ENCODE peak calls at places on chromosome 9, in nine cellular contexts. One of them, this sample, is unnamed. For H3K9me3, the result is how much of the 10 kb centered on the place peaks cover.

GRCh38 chr9:131140550-131140949 is 15.2 kb downstream of the NUP214 start:
- DNase-seq in upper lobe of right lung: no peak
- DNase-seq in PC-3: no peak
- DNase-seq in H9: no peak
- DNase-seq in upper lobe of left lung: no peak
- DNase-seq in AG04450: no peak
- DNase-seq in H1: no peak
- DNase-seq in SK-N-SH: no peak
- DNase-seq in cardiac muscle cell: no peak
- DNase-seq in this sample: no peak

GRCh38 chr9:83526901-83527300 is 11.3 kb downstream of the FRMD3 start:
- DNase-seq in upper lobe of left lung: no peak
- DNase-seq in upper lobe of right lung: no peak
- DNase-seq in SK-N-SH: no peak
- DNase-seq in AG04450: no peak
- DNase-seq in PC-3: no peak
- DNase-seq in H1: no peak
- DNase-seq in cardiac muscle cell: no peak
- DNase-seq in H9: no peak
- DNase-seq in this sample: peak

GRCh38 chr9:91101598-91102168 is 260.0 kb downstream of the AUH start:
- DNase-seq in upper lobe of right lung: no peak
- DNase-seq in upper lobe of left lung: no peak
- DNase-seq in cardiac muscle cell: no peak
- DNase-seq in H1: no peak
- DNase-seq in PC-3: no peak
- DNase-seq in H9: no peak
- DNase-seq in SK-N-SH: no peak
- DNase-seq in AG04450: no peak
- DNase-seq in this sample: no peak

GRCh38 chr9:98374385-98375051 is 119.1 kb upstream of the TBC1D2 start:
- DNase-seq in PC-3: peak
- DNase-seq in H1: no peak
- DNase-seq in upper lobe of left lung: no peak
- DNase-seq in H9: no peak
- DNase-seq in upper lobe of right lung: no peak
- DNase-seq in AG04450: peak
- DNase-seq in SK-N-SH: no peak
- DNase-seq in cardiac muscle cell: peak
- DNase-seq in this sample: no peak

GRCh38 chr9:88747768-88748167 is 212.8 kb downstream of the NXNL2 start:
- DNase-seq in upper lobe of left lung: no peak
- DNase-seq in H9: peak
- DNase-seq in H1: no peak
- DNase-seq in PC-3: peak
- DNase-seq in cardiac muscle cell: peak
- DNase-seq in SK-N-SH: no peak
- DNase-seq in upper lobe of right lung: no peak
- DNase-seq in AG04450: no peak
- DNase-seq in this sample: peak

GRCh38 chr9:75616841-75617566 is 273.5 kb upstream of the PCSK5 start:
- DNase-seq in AG04450: no peak
- DNase-seq in cardiac muscle cell: no peak
- DNase-seq in H9: no peak
- DNase-seq in upper lobe of left lung: no peak
- DNase-seq in SK-N-SH: no peak
- DNase-seq in H1: no peak
- DNase-seq in PC-3: no peak
- DNase-seq in upper lobe of right lung: no peak
- DNase-seq in this sample: no peak

GRCh38 chr9:112750111-112750766 is at the start of gene SNX30:
- DNase-seq in H9: peak
- DNase-seq in cardiac muscle cell: peak
- DNase-seq in upper lobe of left lung: peak
- DNase-seq in PC-3: peak
- DNase-seq in SK-N-SH: peak
- DNase-seq in AG04450: peak
- DNase-seq in H1: peak
- DNase-seq in upper lobe of right lung: peak
- DNase-seq in this sample: peak

GRCh38 chr9:135555203-135555602 is 6.4 kb upstream of the PAEP start:
- DNase-seq in upper lobe of left lung: no peak
- DNase-seq in AG04450: no peak
- DNase-seq in SK-N-SH: no peak
- DNase-seq in H9: no peak
- DNase-seq in H1: no peak
- DNase-seq in upper lobe of right lung: peak
- DNase-seq in PC-3: peak
- DNase-seq in cardiac muscle cell: no peak
- DNase-seq in this sample: no peak

GRCh38 chr9:89779816-89780215 is 175.0 kb downstream of the GADD45G start:
- DNase-seq in upper lobe of left lung: no peak
- DNase-seq in upper lobe of right lung: no peak
- DNase-seq in H9: no peak
- DNase-seq in cardiac muscle cell: no peak
- DNase-seq in SK-N-SH: no peak
- DNase-seq in H1: no peak
- DNase-seq in PC-3: no peak
- DNase-seq in AG04450: no peak
- DNase-seq in this sample: no peak

GRCh38 chr9:84597131-84597530 is 72.4 kb upstream of the NTRK2 start:
- DNase-seq in H9: no peak
- DNase-seq in cardiac muscle cell: no peak
- DNase-seq in SK-N-SH: no peak
- DNase-seq in AG04450: no peak
- DNase-seq in PC-3: no peak
- DNase-seq in upper lobe of right lung: no peak
- DNase-seq in upper lobe of left lung: no peak
- DNase-seq in H1: no peak
- DNase-seq in this sample: no peak

GRCh38 chr9:86843182-86843581 is 104.1 kb downstream of the GAS1 start:
- DNase-seq in H9: no peak
- DNase-seq in AG04450: no peak
- DNase-seq in cardiac muscle cell: peak
- DNase-seq in PC-3: no peak
- DNase-seq in H1: no peak
- DNase-seq in upper lobe of right lung: no peak
- DNase-seq in upper lobe of left lung: no peak
- DNase-seq in SK-N-SH: peak
- DNase-seq in this sample: peak

GRCh38 chr9:129126789-129127618 is 15.8 kb downstream of the PTPA start:
- DNase-seq in upper lobe of right lung: no peak
- DNase-seq in cardiac muscle cell: no peak
- DNase-seq in H1: peak
- DNase-seq in upper lobe of left lung: no peak
- DNase-seq in SK-N-SH: peak
- DNase-seq in AG04450: no peak
- DNase-seq in PC-3: no peak
- DNase-seq in H9: peak
- DNase-seq in this sample: peak

GRCh38 chr9:109482391-109482916 is 15.7 kb downstream of the PTPN3 start:
- DNase-seq in PC-3: no peak
- DNase-seq in H9: no peak
- DNase-seq in SK-N-SH: no peak
- DNase-seq in cardiac muscle cell: no peak
- DNase-seq in upper lobe of right lung: no peak
- DNase-seq in upper lobe of left lung: no peak
- DNase-seq in AG04450: no peak
- DNase-seq in H1: no peak
- DNase-seq in this sample: no peak

GRCh38 chr9:121222524-121223171 is 21.0 kb upstream of the RAB14 start:
- DNase-seq in AG04450: no peak
- DNase-seq in SK-N-SH: peak
- DNase-seq in H1: no peak
- DNase-seq in PC-3: peak
- DNase-seq in cardiac muscle cell: peak
- DNase-seq in upper lobe of left lung: no peak
- DNase-seq in H9: no peak
- DNase-seq in upper lobe of right lung: no peak
- DNase-seq in this sample: peak

GRCh38 chr9:120914953-120915352 is 11.6 kb downstream of the TRAF1 start:
- DNase-seq in cardiac muscle cell: no peak
- DNase-seq in upper lobe of left lung: no peak
- DNase-seq in H9: no peak
- DNase-seq in AG04450: no peak
- DNase-seq in SK-N-SH: no peak
- DNase-seq in H1: no peak
- DNase-seq in upper lobe of right lung: no peak
- DNase-seq in PC-3: peak
- DNase-seq in this sample: no peak

GRCh38 chr9:102483666-102484065 is 511.5 kb upstream of the CYLC2 start:
- DNase-seq in upper lobe of right lung: no peak
- DNase-seq in H1: no peak
- DNase-seq in AG04450: no peak
- DNase-seq in PC-3: no peak
- DNase-seq in upper lobe of left lung: no peak
- DNase-seq in SK-N-SH: no peak
- DNase-seq in H9: no peak
- DNase-seq in cardiac muscle cell: no peak
- DNase-seq in this sample: no peak

GRCh38 chr9:102479191-102479590 is 515.9 kb upstream of the CYLC2 start:
- DNase-seq in upper lobe of left lung: no peak
- DNase-seq in SK-N-SH: no peak
- DNase-seq in PC-3: peak
- DNase-seq in H9: no peak
- DNase-seq in cardiac muscle cell: no peak
- DNase-seq in H1: no peak
- DNase-seq in upper lobe of right lung: no peak
- DNase-seq in AG04450: no peak
- DNase-seq in this sample: no peak
- H3K9me3 ChIP-seq in upper lobe of left lung: under half
- H3K9me3 ChIP-seq in SK-N-SH: under half
- H3K9me3 ChIP-seq in PC-3: under half
- H3K9me3 ChIP-seq in H9: under half
- H3K9me3 ChIP-seq in cardiac muscle cell: under half
- H3K9me3 ChIP-seq in H1: under half
- H3K9me3 ChIP-seq in upper lobe of right lung: under half
- H3K9me3 ChIP-seq in AG04450: under half
- H3K9me3 ChIP-seq in this sample: under half

GRCh38 chr9:99557816-99558215 is 263.9 kb upstream of the NR4A3 start:
- DNase-seq in PC-3: no peak
- DNase-seq in upper lobe of left lung: no peak
- DNase-seq in H1: no peak
- DNase-seq in H9: no peak
- DNase-seq in SK-N-SH: no peak
- DNase-seq in cardiac muscle cell: no peak
- DNase-seq in AG04450: no peak
- DNase-seq in upper lobe of right lung: no peak
- DNase-seq in this sample: no peak
- TF ChIP-seq CTCF in PC-3: no peak
- TF ChIP-seq CTCF in upper lobe of left lung: no peak
- TF ChIP-seq CTCF in H1: no peak
- TF ChIP-seq CTCF in H9: no peak
- TF ChIP-seq CTCF in SK-N-SH: no peak
- TF ChIP-seq CTCF in cardiac muscle cell: no peak
- TF ChIP-seq CTCF in AG04450: no peak
- TF ChIP-seq CTCF in upper lobe of right lung: no peak
- TF ChIP-seq CTCF in this sample: no peak

DNA sequence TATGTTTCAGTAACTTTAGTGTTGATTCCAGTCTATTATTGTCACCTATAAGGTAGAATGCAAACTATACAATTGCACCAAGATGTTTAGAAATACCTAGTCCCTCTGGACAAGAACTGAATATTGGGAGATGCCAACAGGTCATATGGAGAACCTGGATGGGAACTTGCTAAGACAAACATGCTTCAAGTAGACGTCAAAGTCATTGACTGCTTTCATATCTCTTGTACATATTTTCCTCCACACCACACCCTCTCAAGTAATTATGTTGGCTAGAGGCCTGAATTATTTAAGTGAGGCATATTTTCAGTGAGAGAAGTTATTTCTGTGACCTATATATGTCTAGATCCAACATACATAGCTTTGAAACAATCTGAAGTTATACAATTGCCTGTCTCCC is 453.3 kb downstream of the ELAVL2 start:
- DNase-seq in AG04450: no peak
- DNase-seq in cardiac muscle cell: no peak
- DNase-seq in upper lobe of right lung: no peak
- DNase-seq in PC-3: no peak
- DNase-seq in upper lobe of left lung: no peak
- DNase-seq in H9: no peak
- DNase-seq in SK-N-SH: no peak
- DNase-seq in H1: no peak
- DNase-seq in this sample: no peak
- H3K9me3 ChIP-seq in AG04450: under half
- H3K9me3 ChIP-seq in cardiac muscle cell: under half
- H3K9me3 ChIP-seq in upper lobe of right lung: under half
- H3K9me3 ChIP-seq in PC-3: under half
- H3K9me3 ChIP-seq in upper lobe of left lung: under half
- H3K9me3 ChIP-seq in H9: under half
- H3K9me3 ChIP-seq in SK-N-SH: under half
- H3K9me3 ChIP-seq in H1: under half
- H3K9me3 ChIP-seq in this sample: under half

GRCh38 chr9:79975471-79976316 is 403.9 kb downstream of the TLE4 start:
- DNase-seq in AG04450: no peak
- DNase-seq in upper lobe of right lung: no peak
- DNase-seq in PC-3: no peak
- DNase-seq in H1: no peak
- DNase-seq in cardiac muscle cell: no peak
- DNase-seq in H9: peak
- DNase-seq in upper lobe of left lung: peak
- DNase-seq in SK-N-SH: no peak
- DNase-seq in this sample: no peak
- TF ChIP-seq CTCF in AG04450: no peak
- TF ChIP-seq CTCF in upper lobe of right lung: no peak
- TF ChIP-seq CTCF in PC-3: no peak
- TF ChIP-seq CTCF in H1: peak
- TF ChIP-seq CTCF in cardiac muscle cell: no peak
- TF ChIP-seq CTCF in H9: no peak
- TF ChIP-seq CTCF in upper lobe of left lung: no peak
- TF ChIP-seq CTCF in SK-N-SH: no peak
- TF ChIP-seq CTCF in this sample: no peak

GRCh38 chr9:96771124-96771523 is 6.8 kb downstream of the ZNF510 start:
- DNase-seq in upper lobe of right lung: no peak
- DNase-seq in SK-N-SH: no peak
- DNase-seq in upper lobe of left lung: no peak
- DNase-seq in H1: no peak
- DNase-seq in PC-3: no peak
- DNase-seq in H9: no peak
- DNase-seq in AG04450: no peak
- DNase-seq in cardiac muscle cell: no peak
- DNase-seq in this sample: no peak
- H3K9me3 ChIP-seq in upper lobe of right lung: under half
- H3K9me3 ChIP-seq in SK-N-SH: under half
- H3K9me3 ChIP-seq in upper lobe of left lung: half or more
- H3K9me3 ChIP-seq in H1: under half
- H3K9me3 ChIP-seq in PC-3: under half
- H3K9me3 ChIP-seq in H9: under half
- H3K9me3 ChIP-seq in AG04450: under half
- H3K9me3 ChIP-seq in cardiac muscle cell: under half
- H3K9me3 ChIP-seq in this sample: under half

DNA sequence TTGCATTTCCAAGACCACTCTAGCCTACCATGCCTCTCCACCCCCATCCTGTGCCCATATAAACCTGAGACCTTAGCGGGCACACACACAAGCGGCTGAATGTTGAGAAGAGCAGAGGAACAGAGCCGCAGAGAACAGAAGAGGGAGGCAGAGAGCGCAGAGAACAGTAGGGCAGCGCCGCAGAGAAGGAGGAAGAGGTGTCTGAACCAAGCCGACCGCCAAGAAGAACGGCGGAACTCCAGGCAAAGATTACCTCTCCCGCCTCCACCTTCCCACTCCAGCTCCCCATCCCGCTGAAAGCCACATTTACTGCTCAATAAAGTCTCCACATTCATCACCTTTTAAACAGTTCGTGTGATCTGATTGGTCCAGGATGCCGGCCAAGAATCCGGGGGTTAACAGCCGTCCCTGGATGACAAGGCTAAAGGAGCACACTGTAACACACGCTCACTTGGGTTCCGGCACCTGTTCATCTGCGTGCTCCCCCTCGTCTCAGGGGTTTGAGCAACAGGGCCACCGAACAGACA is 33.2 kb downstream of the GRIN3A start:
- DNase-seq in AG04450: no peak
- DNase-seq in H9: peak
- DNase-seq in SK-N-SH: no peak
- DNase-seq in upper lobe of right lung: no peak
- DNase-seq in H1: peak
- DNase-seq in upper lobe of left lung: no peak
- DNase-seq in PC-3: peak
- DNase-seq in cardiac muscle cell: no peak
- DNase-seq in this sample: peak
- TF ChIP-seq CTCF in AG04450: no peak
- TF ChIP-seq CTCF in H9: peak
- TF ChIP-seq CTCF in SK-N-SH: no peak
- TF ChIP-seq CTCF in upper lobe of right lung: peak
- TF ChIP-seq CTCF in H1: peak
- TF ChIP-seq CTCF in upper lobe of left lung: no peak
- TF ChIP-seq CTCF in PC-3: peak
- TF ChIP-seq CTCF in cardiac muscle cell: peak
- TF ChIP-seq CTCF in this sample: peak

This sample was measured in BE2C.